ENCODE peak calls at places on chromosomes 1 and 21, in six cellular contexts. T is ovary, W is HepG2, B is esophagus squamous epithelium, G is heart left ventricle, E is stomach. X is an unnamed sample.

GRCh38 chr1:160830321-160831153 is 32.1 kb downstream of the CD244 start:
- DNase-seq in T (peak; percentile 57), W (peak; percentile 40), B (no peak), G (peak; percentile 81), E (peak; percentile 89), X (peak; percentile 73)

GRCh38 chr1:196148367-196148970 is 459.8 kb downstream of the KCNT2 start:
- DNase-seq in T (no peak), W (peak; percentile 6), B (no peak), G (no peak), E (no peak), X (no peak)

GRCh38 chr1:224377676-224378006 is 21.0 kb downstream of the CNIH4 start:
- DNase-seq in T (no peak), W (peak; percentile 3), B (no peak), G (no peak), E (no peak), X (no peak)

GRCh38 chr1:2881556-2881955 is 80.1 kb upstream of the TTC34 start:
- DNase-seq in T (no peak), W (no peak), B (no peak), G (no peak), E (no peak), X (no peak)

GRCh38 chr1:58628987-58629598 is 52.0 kb upstream of the TACSTD2 start:
- DNase-seq in T (no peak), W (no peak), B (no peak), G (no peak), E (no peak), X (no peak)

GRCh38 chr21:36491191-36491916 is 11.4 kb upstream of the CLDN14 start:
- DNase-seq in T (no peak), W (no peak), B (no peak), G (no peak), E (no peak), X (no peak)

GRCh38 chr1:34924759-34925555 is 4.5 kb downstream of the DLGAP3 start:
- DNase-seq in T (peak; percentile 76), W (peak; percentile 31), B (no peak), G (peak; percentile 82), E (peak; percentile 46), X (peak; percentile 56)

GRCh38 chr1:115874929-115875328 is 34.0 kb upstream of the NHLH2 start:
- DNase-seq in T (no peak), W (no peak), B (no peak), G (no peak), E (no peak), X (no peak)

GRCh38 chr21:33885158-33885514 is 30.5 kb downstream of the ATP5PO start:
- DNase-seq in T (no peak), W (no peak), B (no peak), G (no peak), E (no peak), X (no peak)

GRCh38 chr1:8239039-8239305 is 78.9 kb upstream of the SLC45A1 start:
- DNase-seq in T (peak; percentile 60), W (peak; percentile 79), B (no peak), G (no peak), E (peak; percentile 37), X (peak; percentile 69)

GRCh38 chr1:47931395-47931794 is 65.8 kb downstream of the TRABD2B start:
- DNase-seq in T (no peak), W (peak; percentile 71), B (no peak), G (no peak), E (peak; percentile 60), X (no peak)

GRCh38 chr1:198056255-198056654 is 100.5 kb upstream of the NEK7 start:
- DNase-seq in T (no peak), W (peak; percentile 5), B (no peak), G (no peak), E (no peak), X (no peak)

GRCh38 chr1:162177126-162177525 is 107.6 kb downstream of the NOS1AP start:
- DNase-seq in T (no peak), W (no peak), B (no peak), G (peak; percentile 51), E (no peak), X (no peak)

GRCh38 chr1:78377356-78377928 is 113.3 kb upstream of the PTGFR start:
- DNase-seq in T (no peak), W (no peak), B (no peak), G (no peak), E (no peak), X (no peak)

GRCh38 chr1:201945157-201945556 is 1.2 kb downstream of the LMOD1 start:
- DNase-seq in T (no peak), W (no peak), B (no peak), G (no peak), E (no peak), X (no peak)

GRCh38 chr1:35432231-35432630 is 125.0 kb downstream of the KIAA0319L start:
- DNase-seq in T (no peak), W (no peak), B (no peak), G (no peak), E (no peak), X (no peak)

GRCh38 chr1:225426395-225427248 is 1.2 kb downstream of the LBR start:
- DNase-seq in T (no peak), W (no peak), B (no peak), G (peak; percentile 67), E (no peak), X (peak; percentile 41)

GRCh38 chr1:230708631-230709580 is 5.0 kb downstream of the AGT start:
- DNase-seq in T (no peak), W (peak; percentile 94), B (no peak), G (no peak), E (no peak), X (no peak)

GRCh38 chr1:156295391-156295947 is at the start of gene GLMP:
- DNase-seq in T (peak; percentile 67), W (peak; percentile 52), B (no peak), G (peak; percentile 78), E (peak; percentile 78), X (peak; percentile 83)
- TF ChIP-seq POLR2A in T (no peak), W (peak; percentile 65), B (no peak), G (no peak), E (no peak), X (peak; percentile 30)

GRCh38 chr1:23553206-23553895 is 6.0 kb downstream of the ID3 start:
- DNase-seq in T (no peak), W (no peak), B (no peak), G (no peak), E (no peak), X (no peak)

GRCh38 chr1:23555225-23555801 is 4.0 kb downstream of the ID3 start:
- DNase-seq in T (no peak), W (no peak), B (no peak), G (no peak), E (no peak), X (peak; percentile 35)

GRCh38 chr1:23555949-23556640 is 3.2 kb downstream of the ID3 start:
- DNase-seq in T (no peak), W (peak; percentile 77), B (no peak), G (no peak), E (no peak), X (peak; percentile 56)

GRCh38 chr1:23553896-23554480 is 5.3 kb downstream of the ID3 start:
- DNase-seq in T (peak; percentile 70), W (no peak), B (no peak), G (no peak), E (no peak), X (no peak)

DNA sequence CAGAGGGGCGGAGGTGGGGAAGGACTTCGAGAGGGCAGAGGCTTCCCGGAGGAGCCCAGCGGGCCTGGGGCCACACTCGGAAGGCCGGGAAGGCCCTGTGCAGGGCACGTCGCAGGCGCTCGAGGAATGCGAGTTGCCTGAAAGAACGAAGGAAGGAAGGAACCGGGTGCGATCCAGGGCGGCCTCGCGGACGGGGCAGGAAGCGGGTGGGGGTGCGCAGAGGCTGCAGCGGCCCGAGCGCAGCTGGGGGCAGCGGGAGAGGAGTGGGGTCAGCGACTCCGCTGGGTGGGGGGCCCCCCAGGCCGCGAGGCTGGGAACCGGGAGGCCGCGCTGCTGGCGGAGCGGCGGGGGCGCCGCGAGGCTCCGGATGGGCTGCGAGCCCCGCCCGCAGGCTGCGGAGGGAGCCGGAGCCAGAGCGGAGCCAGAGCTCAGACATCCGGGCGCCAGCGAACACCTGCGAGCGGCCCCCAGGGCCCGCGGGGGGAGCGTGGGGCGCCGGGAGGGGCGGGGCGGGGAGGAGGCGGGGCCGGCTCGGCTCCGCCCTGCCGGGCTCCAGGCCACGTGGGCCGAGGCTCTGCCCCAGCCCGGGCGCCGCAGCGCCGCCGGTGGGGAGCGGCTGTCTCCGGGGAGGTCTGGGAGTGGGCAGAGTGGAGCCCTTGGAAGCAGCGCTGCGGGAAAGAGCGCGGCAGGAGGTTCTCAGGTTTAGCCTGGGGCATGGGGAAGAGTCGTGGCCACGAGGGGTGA is 4.6 kb downstream of the ID3 start:
- DNase-seq in T (peak; percentile 87), W (peak; percentile 76), B (no peak), G (peak; percentile 93), E (peak; percentile 86), X (peak; percentile 90)
- TF ChIP-seq POLR2A in T (peak; percentile 57), W (peak; percentile 50), B (peak; percentile 78), G (peak; percentile 45), E (peak; percentile 45), X (peak; percentile 93)

GRCh38 chr1:149849947-149850360 is 49.4 kb upstream of the BOLA1 start:
- DNase-seq in T (no peak), W (no peak), B (no peak), G (no peak), E (no peak), X (no peak)
- TF ChIP-seq POLR2A in T (no peak), W (no peak), B (no peak), G (no peak), E (no peak), X (no peak)

GRCh38 chr1:228098323-228098931 is 4.7 kb downstream of the C1orf35 start:
- DNase-seq in T (peak; percentile 28), W (no peak), B (no peak), G (no peak), E (no peak), X (no peak)
- TF ChIP-seq POLR2A in T (no peak), W (no peak), B (no peak), G (no peak), E (no peak), X (no peak)

GRCh38 chr1:236699366-236699765 is 13.1 kb downstream of the ACTN2 start:
- DNase-seq in T (no peak), W (no peak), B (no peak), G (no peak), E (no peak), X (no peak)
- TF ChIP-seq POLR2A in T (no peak), W (no peak), B (no peak), G (no peak), E (no peak), X (no peak)

DNA sequence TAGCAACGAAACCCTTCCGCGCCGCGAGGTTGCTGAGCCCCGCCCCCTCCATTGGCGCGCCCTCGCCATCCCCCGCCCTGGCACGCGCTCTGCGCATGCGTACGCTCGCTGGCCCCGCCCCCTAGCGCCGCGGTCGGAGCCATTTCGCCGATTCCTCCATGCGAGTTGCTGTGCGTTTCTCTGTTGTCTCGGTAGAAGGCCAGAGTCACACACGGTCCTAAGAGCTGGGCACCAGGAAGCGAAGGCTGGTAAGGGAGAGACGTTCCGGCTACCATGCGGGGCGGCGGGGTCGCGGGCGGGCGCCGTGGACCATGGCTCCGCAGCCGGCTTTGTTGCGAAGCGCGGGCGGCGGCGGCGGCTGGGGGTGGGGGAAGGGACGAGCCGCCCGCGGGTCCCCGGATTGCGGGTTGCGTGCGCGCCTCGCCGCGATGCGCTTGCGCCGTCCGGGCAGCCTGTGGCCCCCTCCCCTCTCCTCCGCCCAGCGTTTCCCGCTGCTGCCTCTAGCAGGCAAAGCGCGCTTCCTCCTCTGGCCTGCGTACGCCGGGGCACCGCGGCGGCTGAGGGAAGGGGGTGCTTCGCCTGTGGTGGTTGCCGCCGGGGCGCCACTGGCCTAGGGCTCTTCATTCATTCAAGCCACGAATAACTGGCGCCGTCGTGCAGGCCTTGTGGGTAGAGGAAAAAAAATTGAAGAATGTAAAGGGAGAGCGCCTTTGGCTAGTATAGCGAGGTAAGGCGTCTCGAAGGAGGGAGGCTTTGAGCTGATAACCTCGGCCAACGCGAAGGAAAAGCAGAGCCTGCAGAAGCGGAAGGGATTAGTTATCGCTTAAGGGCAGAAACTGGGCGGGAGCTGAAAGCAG is at the start of gene DHX9:
- DNase-seq in T (peak; percentile 97), W (peak; percentile 78), B (peak; percentile 56), G (peak; percentile 98), E (peak; percentile 97), X (peak; percentile 97)
- TF ChIP-seq POLR2A in T (peak; percentile 97), W (peak; percentile 97), B (peak; percentile 63), G (no peak), E (peak; percentile 75), X (peak; percentile 92)

X was measured in body of pancreas.